ENCODE peak calls at places on chromosomes 3 and 15, in five cellular contexts. R, V, Q, D and N are unnamed samples.

GRCh38 chr3:71217640-71218222 is 365.8 kb downstream of the FOXP1 start:
- DNase-seq in V (no peak), Q (no peak), D (no peak), R (no peak), N (no peak)

GRCh38 chr15:79007066-79007465 is 62.2 kb upstream of the CTSH start:
- DNase-seq in D (no peak), V (no peak), Q (peak; percentile 45), R (peak; percentile 94), N (peak; percentile 57)

GRCh38 chr3:85304360-85304964 is 345.7 kb downstream of the CADM2 start:
- DNase-seq in D (no peak), V (no peak), Q (peak; percentile 3), R (no peak), N (no peak)

GRCh38 chr3:105526349-105527111 is 159.8 kb downstream of the ALCAM start:
- DNase-seq in Q (no peak), D (no peak), V (no peak), R (no peak), N (no peak)

GRCh38 chr15:65132841-65133549 is 613 bp downstream of the PDCD7 start:
- DNase-seq in V (no peak), R (peak; percentile 81), D (no peak), Q (peak; percentile 80), N (peak; percentile 69)

GRCh38 chr3:132268956-132269355 is 48.3 kb upstream of the ACP3 start:
- DNase-seq in D (no peak), Q (no peak), R (peak; percentile 83), V (no peak), N (peak; percentile 49)

GRCh38 chr15:70775160-70775559 is 11.8 kb upstream of the UACA start:
- DNase-seq in V (no peak), D (peak; percentile 53), Q (no peak), R (no peak), N (no peak)

GRCh38 chr3:71064288-71064975 is 519.1 kb downstream of the FOXP1 start:
- DNase-seq in Q (peak; percentile 89), V (no peak), D (no peak), R (peak; percentile 82), N (peak; percentile 66)

GRCh38 chr3:166190360-166190759 is 353.1 kb upstream of the BCHE start:
- DNase-seq in V (no peak), Q (no peak), R (peak; percentile 62), D (no peak), N (no peak)

GRCh38 chr3:65114041-65114440 is 426.2 kb upstream of the ADAMTS9 start:
- DNase-seq in V (no peak), R (no peak), Q (no peak), D (no peak), N (no peak)

GRCh38 chr15:58276924-58277323 is 138.7 kb downstream of the AQP9 start:
- DNase-seq in V (no peak), R (no peak), D (no peak), Q (no peak), N (no peak)

GRCh38 chr3:109081746-109082510 is 36.0 kb downstream of the MORC1 start:
- DNase-seq in V (no peak), D (peak; percentile 2), Q (peak; percentile 34), R (peak; percentile 80), N (peak; percentile 89)

GRCh38 chr3:101169516-101169915 is 150.9 kb downstream of the IMPG2 start:
- DNase-seq in Q (no peak), R (no peak), D (no peak), V (no peak), N (no peak)

GRCh38 chr15:29472901-29473423 is 203.3 kb upstream of the NSMCE3 start:
- DNase-seq in D (no peak), R (no peak), Q (no peak), V (no peak), N (no peak)

GRCh38 chr3:16254933-16255725 is 9.6 kb downstream of the DPH3 start:
- DNase-seq in D (no peak), Q (no peak), V (no peak), R (no peak), N (peak; percentile 54)

GRCh38 chr15:35557544-35557943 is 11.6 kb upstream of the DPH6 start:
- DNase-seq in D (peak; percentile 59), V (no peak), R (no peak), Q (no peak), N (no peak)

GRCh38 chr3:190513409-190514162 is at the start of gene IL1RAP:
- DNase-seq in V (peak; percentile 79), R (peak; percentile 94), Q (peak; percentile 88), D (peak; percentile 49), N (peak; percentile 93)

GRCh38 chr15:28017423-28017924 is 81.6 kb downstream of the OCA2 start:
- DNase-seq in D (no peak), V (no peak), R (no peak), Q (peak; percentile 52), N (peak; percentile 9)

GRCh38 chr3:8307545-8308110 is 194.0 kb upstream of the LMCD1 start:
- DNase-seq in R (no peak), V (no peak), D (no peak), Q (no peak), N (no peak)

GRCh38 chr3:8303466-8303865 is 198.2 kb upstream of the LMCD1 start:
- DNase-seq in Q (no peak), V (no peak), R (no peak), D (no peak), N (no peak)

GRCh38 chr3:8298021-8298954 is 203.3 kb upstream of the LMCD1 start:
- DNase-seq in Q (no peak), D (no peak), R (no peak), V (no peak), N (no peak)

GRCh38 chr3:8305371-8305770 is 196.3 kb upstream of the LMCD1 start:
- DNase-seq in V (no peak), Q (no peak), D (no peak), R (no peak), N (no peak)

GRCh38 chr3:8301977-8302589 is 199.5 kb upstream of the LMCD1 start:
- DNase-seq in V (no peak), R (no peak), Q (peak; percentile 35), D (no peak), N (peak; percentile 49)
- TF ChIP-seq CTCF in V (peak; percentile 44), R (peak; percentile 88), Q (peak; percentile 74), D (peak; percentile 53), N (peak; percentile 61)

DNA sequence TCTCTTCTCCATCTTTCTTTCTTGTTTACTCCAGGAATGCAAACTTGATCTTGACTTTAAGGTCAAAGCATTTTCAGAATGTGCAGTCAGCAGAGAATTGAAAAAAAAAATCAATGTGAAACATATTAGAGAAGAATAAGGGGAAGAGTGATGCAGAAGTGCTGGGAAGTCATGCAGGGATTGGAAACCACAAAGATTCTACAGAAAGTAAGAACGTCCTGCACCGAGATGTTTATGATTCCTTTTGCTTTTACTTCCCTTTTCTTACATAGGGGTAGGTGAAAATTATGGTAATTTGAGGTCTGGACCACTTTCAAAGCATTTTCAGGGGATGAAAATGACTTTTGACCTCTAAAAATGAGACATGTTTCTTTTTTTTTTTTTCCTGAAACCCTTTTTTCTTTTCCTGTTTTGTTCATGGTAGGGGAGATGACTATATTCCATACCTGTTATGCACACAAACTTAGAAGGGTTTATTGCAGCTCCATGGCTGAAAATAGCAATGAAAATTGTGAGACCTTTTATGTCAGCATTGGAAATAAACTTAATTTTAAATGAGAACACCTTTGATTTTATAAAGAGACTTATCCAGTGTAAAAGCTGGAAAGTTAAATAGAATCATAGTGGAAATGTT is 623.5 kb upstream of the TBL1XR1 start:
- DNase-seq in R (no peak), Q (no peak), V (no peak), D (no peak), N (peak; percentile 36)
- H3K4me3 ChIP-seq in R (no peak overlapping the region), Q (no peak overlapping the region), V (no peak overlapping the region), D (no peak overlapping the region), N (no peak overlapping the region)

GRCh38 chr3:122774564-122774963 is 19.1 kb downstream of the HSPBAP1 start:
- DNase-seq in V (no peak), D (no peak), Q (no peak), R (no peak), N (no peak)
- TF ChIP-seq CTCF in V (no peak), D (no peak), Q (no peak), R (peak; percentile 43), N (no peak)

DNA sequence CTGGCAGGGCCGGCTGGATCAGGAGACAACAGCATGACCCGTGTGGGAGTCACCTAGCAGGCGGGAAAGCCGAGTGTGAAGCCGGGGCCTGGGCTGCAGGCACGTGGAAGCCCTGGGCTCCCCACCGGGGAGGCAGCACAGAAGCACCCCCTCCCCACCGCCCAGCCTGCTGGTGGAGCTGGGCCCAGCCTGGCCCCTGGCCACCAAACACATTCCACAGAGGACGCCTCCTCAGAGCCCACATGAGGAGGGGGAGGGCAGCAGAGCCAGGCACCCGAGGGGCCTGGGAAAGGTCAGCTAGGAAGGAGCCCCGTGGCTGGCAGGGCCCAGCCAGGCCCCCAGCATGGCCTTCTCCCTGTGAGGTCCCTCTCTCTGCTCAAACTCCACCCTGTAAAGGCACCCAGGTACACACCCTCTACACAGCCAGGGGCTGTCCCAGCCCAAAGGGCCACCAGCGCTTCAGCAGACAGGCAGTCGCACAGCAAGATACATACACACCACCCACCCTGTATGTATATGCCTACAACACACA is 4.5 kb downstream of the PLXNB1 start:
- DNase-seq in D (no peak), V (no peak), R (no peak), Q (peak; percentile 36), N (no peak)
- H3K4me3 ChIP-seq in D (no peak overlapping the region), V (no peak overlapping the region), R (no peak overlapping the region), Q (no peak overlapping the region), N (no peak overlapping the region)

GRCh38 chr3:184749168-184749744 is 37.4 kb upstream of the MAGEF1 start:
- DNase-seq in D (no peak), V (no peak), Q (no peak), R (no peak), N (no peak)

GRCh38 chr3:184751204-184751809 is 39.4 kb upstream of the MAGEF1 start:
- DNase-seq in Q (no peak), D (no peak), V (no peak), R (no peak), N (no peak)

GRCh38 chr3:184750684-184751083 is 38.8 kb upstream of the MAGEF1 start:
- DNase-seq in D (no peak), R (no peak), V (no peak), Q (no peak), N (no peak)

GRCh38 chr3:184746131-184747120 is 34.6 kb upstream of the MAGEF1 start:
- DNase-seq in Q (no peak), V (no peak), R (peak; percentile 45), D (no peak), N (no peak)

DNA sequence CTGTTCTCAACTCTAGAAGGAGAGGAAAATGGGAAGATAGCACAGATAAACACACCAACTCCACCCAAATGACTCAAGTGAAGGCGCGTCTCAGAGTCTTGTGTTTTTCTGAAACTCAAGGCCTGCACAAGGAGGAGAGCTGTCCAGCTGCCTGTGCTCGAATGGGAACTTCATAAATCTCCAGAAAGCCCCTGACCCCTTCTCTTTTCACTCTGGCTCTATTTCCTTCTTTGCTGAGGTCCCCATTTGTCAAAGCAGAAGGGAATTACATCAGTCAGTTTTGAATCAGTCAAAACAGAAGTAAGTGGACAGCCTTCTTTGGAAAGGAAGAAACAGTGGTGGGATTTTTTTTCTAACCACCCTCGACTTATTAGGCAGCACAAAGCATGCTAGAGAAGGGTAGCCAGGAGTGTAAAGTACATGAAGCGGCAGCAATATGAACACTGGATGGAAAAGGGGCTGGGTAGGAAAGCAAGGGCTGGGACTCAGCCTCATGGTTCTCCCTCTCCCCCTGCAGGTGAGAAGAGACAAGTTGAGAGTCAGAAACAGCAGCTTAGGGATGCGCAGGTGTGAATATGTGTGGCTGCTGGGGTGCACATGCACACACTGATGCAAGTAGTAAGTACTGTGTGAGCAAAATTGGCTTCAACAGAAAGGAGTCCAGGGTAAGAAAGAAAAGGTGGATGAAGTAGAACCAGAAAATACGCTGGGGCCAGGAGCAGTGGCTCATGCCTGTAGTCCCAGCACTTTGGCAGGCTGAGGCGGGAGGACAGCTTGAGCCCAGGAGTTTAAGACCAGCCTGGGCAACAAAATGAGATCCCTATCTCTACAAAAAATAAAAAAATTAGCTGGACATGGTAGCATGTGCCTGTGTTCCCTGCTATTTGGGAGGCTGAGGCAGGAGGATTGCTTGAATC is 36.6 kb upstream of the MAGEF1 start:
- DNase-seq in R (peak; percentile 77), D (no peak), Q (peak; percentile 47), V (no peak), N (peak; percentile 61)
- TF ChIP-seq CTCF in R (peak; percentile 82), D (peak; percentile 35), Q (peak; percentile 40), V (no peak), N (peak; percentile 37)